ENCODE peak calls at places on chromosomes 5 and 9, in nine cellular contexts. M is heart left ventricle, V is substantia nigra, R is NCI-H2107, Q is IMR-90, Z is islet precursor cell, O is pons, A is NCI-H510A treated with DMSO at 0.1 percent for 48 hours, I is caudate nucleus. W is an unnamed sample.
A peak's percentile ranks its signal among the peaks of the same experiment; 100 is the strongest.

GRCh38 chr5:16922430-16922829 is 13.7 kb downstream of the MYO10 start:
- DNase-seq in M (no peak), V (no peak), R (no peak), Q (no peak), Z (no peak), O (no peak), A (no peak), I (no peak), W (no peak)

GRCh38 chr5:87751801-87752200 is 339.1 kb upstream of the CCNH start:
- DNase-seq in M (no peak), V (peak; percentile 16), R (no peak), Q (no peak), Z (no peak), O (peak; percentile 89), A (no peak), I (no peak), W (peak; percentile 73)

GRCh38 chr5:78972654-78973428 is 12.3 kb downstream of the ARSB start:
- DNase-seq in M (no peak), V (peak; percentile 60), R (no peak), Q (peak; percentile 67), Z (no peak), O (peak; percentile 58), A (no peak), I (peak; percentile 20), W (peak; percentile 72)

GRCh38 chr5:55141945-55142690 is 17.9 kb upstream of the GPX8 start:
- DNase-seq in M (no peak), V (no peak), R (no peak), Q (no peak), Z (no peak), O (no peak), A (no peak), I (no peak), W (no peak)

GRCh38 chr9:77926314-77926959 is 105.2 kb downstream of the GNAQ start:
- DNase-seq in M (no peak), V (no peak), R (no peak), Q (peak; percentile 76), Z (no peak), O (no peak), A (no peak), I (no peak), W (no peak)

GRCh38 chr5:178560911-178561310 is 29.3 kb downstream of the COL23A1 start:
- DNase-seq in M (no peak), V (no peak), R (no peak), Q (no peak), Z (no peak), O (no peak), A (no peak), I (no peak), W (no peak)

GRCh38 chr9:77177894-77178794 is 810 bp downstream of the VPS13A start:
- DNase-seq in M (peak; percentile 68), V (peak; percentile 36), R (no peak), Q (peak; percentile 31), Z (peak; percentile 69), O (peak; percentile 14), A (peak; percentile 50), I (peak; percentile 25), W (peak; percentile 29)

GRCh38 chr9:74281674-74282073 is 215.5 kb upstream of the RORB start:
- DNase-seq in M (no peak), V (no peak), R (no peak), Q (no peak), Z (no peak), O (no peak), A (no peak), I (no peak), W (no peak)

GRCh38 chr5:101176605-101177004 is 273.5 kb upstream of the ST8SIA4 start:
- DNase-seq in M (peak; percentile 14), V (no peak), R (no peak), Q (no peak), Z (no peak), O (no peak), A (no peak), I (no peak), W (no peak)

GRCh38 chr5:77628840-77629552 is 9.5 kb downstream of the OTP start:
- DNase-seq in M (no peak), V (no peak), R (no peak), Q (no peak), Z (no peak), O (no peak), A (no peak), I (no peak), W (no peak)

GRCh38 chr9:125743687-125744428 is 3.3 kb upstream of the PBX3 start:
- DNase-seq in M (no peak), V (no peak), R (no peak), Q (no peak), Z (no peak), O (no peak), A (no peak), I (no peak), W (no peak)

GRCh38 chr9:114827658-114828360 is 22.0 kb upstream of the TNFSF15 start:
- DNase-seq in M (no peak), V (no peak), R (no peak), Q (no peak), Z (no peak), O (no peak), A (no peak), I (no peak), W (no peak)

GRCh38 chr9:96299823-96300222 is 2.2 kb downstream of the HSD17B3 start:
- DNase-seq in M (no peak), V (no peak), R (no peak), Q (peak; percentile 75), Z (no peak), O (no peak), A (no peak), I (no peak), W (no peak)

GRCh38 chr9:33459115-33459514 is 11.7 kb upstream of the AQP3 start:
- DNase-seq in M (no peak), V (no peak), R (no peak), Q (no peak), Z (no peak), O (no peak), A (no peak), I (no peak), W (no peak)

GRCh38 chr9:131500939-131501541 is 1.7 kb upstream of the POMT1 start:
- DNase-seq in M (peak; percentile 48), V (no peak), R (no peak), Q (peak; percentile 81), Z (peak; percentile 79), O (no peak), A (no peak), I (no peak), W (no peak)

GRCh38 chr5:149651686-149652085 is 70.4 kb downstream of the ARHGEF37 start:
- DNase-seq in M (no peak), V (no peak), R (no peak), Q (no peak), Z (no peak), O (no peak), A (no peak), I (no peak), W (no peak)

GRCh38 chr5:31122998-31123950 is 70.2 kb upstream of the CDH6 start:
- DNase-seq in M (no peak), V (no peak), R (no peak), Q (peak; percentile 78), Z (no peak), O (peak; percentile 48), A (no peak), I (no peak), W (no peak)

GRCh38 chr5:109653840-109654239 is 35.9 kb upstream of the MAN2A1 start:
- DNase-seq in M (no peak), V (no peak), R (no peak), Q (no peak), Z (no peak), O (no peak), A (no peak), I (no peak), W (no peak)

GRCh38 chr5:103785569-103785968 is 223.0 kb upstream of the NUDT12 start:
- DNase-seq in M (no peak), V (no peak), R (no peak), Q (peak; percentile 26), Z (no peak), O (no peak), A (no peak), I (no peak), W (no peak)

GRCh38 chr5:60287174-60287771 is 393.7 kb upstream of the PDE4D start:
- DNase-seq in M (no peak), V (peak; percentile 27), R (no peak), Q (peak; percentile 16), Z (peak; percentile 82), O (peak; percentile 85), A (no peak), I (no peak), W (peak; percentile 62)

GRCh38 chr5:132277971-132278964 is 15.9 kb upstream of the SLC22A4 start:
- DNase-seq in M (no peak), V (no peak), R (no peak), Q (no peak), Z (peak; percentile 79), O (no peak), A (no peak), I (no peak), W (no peak)

GRCh38 chr5:12566441-12566840 is 662.2 kb upstream of the CTNND2 start:
- DNase-seq in M (no peak), V (no peak), R (no peak), Q (no peak), Z (no peak), O (no peak), A (no peak), I (no peak), W (no peak)

GRCh38 chr9:26579047-26579446 is 313.6 kb downstream of the CAAP1 start:
- DNase-seq in M (no peak), V (no peak), R (no peak), Q (no peak), Z (no peak), O (no peak), A (no peak), I (no peak), W (no peak)

GRCh38 chr5:171422495-171422894 is 3.0 kb downstream of the FGF18 start:
- DNase-seq in M (peak; percentile 32), V (no peak), R (no peak), Q (no peak), Z (no peak), O (no peak), A (no peak), I (no peak), W (no peak)

GRCh38 chr5:144131256-144131655 is 39.2 kb downstream of the YIPF5 start:
- DNase-seq in M (no peak), V (no peak), R (no peak), Q (no peak), Z (no peak), O (no peak), A (no peak), I (no peak), W (no peak)

GRCh38 chr5:103526164-103526915 is 36.2 kb downstream of the NUDT12 start:
- DNase-seq in M (no peak), V (no peak), R (no peak), Q (no peak), Z (no peak), O (no peak), A (no peak), I (no peak), W (no peak)

GRCh38 chr9:70387663-70388062 is 26.8 kb downstream of the KLF9 start:
- DNase-seq in M (no peak), V (no peak), R (no peak), Q (no peak), Z (no peak), O (no peak), A (no peak), I (no peak), W (no peak)

GRCh38 chr5:173202266-173202875 is 32.6 kb downstream of the NKX2-5 start:
- DNase-seq in M (no peak), V (no peak), R (no peak), Q (no peak), Z (peak; percentile 53), O (no peak), A (no peak), I (no peak), W (no peak)

GRCh38 chr5:98341038-98341710 is 432.3 kb upstream of the RGMB start:
- DNase-seq in M (no peak), V (no peak), R (no peak), Q (peak; percentile 99), Z (no peak), O (no peak), A (no peak), I (no peak), W (no peak)

GRCh38 chr9:97528529-97529230 is 27.2 kb downstream of the TMOD1 start:
- DNase-seq in M (no peak), V (peak; percentile 13), R (no peak), Q (no peak), Z (peak; percentile 91), O (no peak), A (peak; percentile 35), I (peak; percentile 30), W (no peak)

GRCh38 chr5:127002390-127002789 is 28.0 kb downstream of the MARCHF3 start:
- DNase-seq in M (no peak), V (no peak), R (no peak), Q (peak; percentile 34), Z (peak; percentile 59), O (no peak), A (no peak), I (no peak), W (no peak)